ENCODE peak calls at places on chromosomes 3 and 15, in eight cellular contexts. Q is C1 segment of cervical spinal cord, X is PC-3, N is HEK293T, U is skeletal muscle cell, A is GM10248, Z is DMS153, Y is activated T-helper 1 cell treated with Interleukin-2 at 50 U/mL for 16 hours. G is an unnamed sample.

GRCh38 chr3:196217307-196218154 is 1.2 kb downstream of the SLC51A start:
- DNase-seq in N (no peak), A (no peak), Z (no peak), U (no peak), X (no peak), Y (no peak), Q (no peak), G (no peak)

GRCh38 chr3:160804762-160805161 is 48.7 kb downstream of the PPM1L start:
- DNase-seq in Y (no peak), Q (peak; percentile 20), N (no peak), U (peak; percentile 6), A (no peak), Z (no peak), X (no peak), G (no peak)

GRCh38 chr3:122940628-122941086 is 86.9 kb downstream of the SEMA5B start:
- DNase-seq in X (no peak), Q (no peak), N (no peak), U (peak; percentile 34), Z (no peak), Y (no peak), A (no peak), G (no peak)

GRCh38 chr3:152474585-152474984 is 205.9 kb downstream of the MBNL1 start:
- DNase-seq in U (peak; percentile 69), Y (no peak), Z (peak; percentile 1), Q (no peak), N (peak; percentile 42), X (peak; percentile 74), A (peak; percentile 39), G (no peak)

GRCh38 chr3:71504250-71505036 is 79.1 kb downstream of the FOXP1 start:
- DNase-seq in A (no peak), Z (no peak), N (no peak), Q (no peak), Y (no peak), U (peak; percentile 90), X (peak; percentile 92), G (no peak)

GRCh38 chr15:27448234-27448633 is 477.3 kb downstream of the GABRG3 start:
- DNase-seq in X (no peak), U (no peak), Q (no peak), N (no peak), Z (no peak), Y (no peak), A (no peak), G (no peak)

GRCh38 chr3:185071401-185071800 is 81.5 kb downstream of the C3orf70 start:
- DNase-seq in U (no peak), A (no peak), Q (no peak), Z (no peak), N (no peak), Y (no peak), X (no peak), G (no peak)

GRCh38 chr15:90402230-90402629 is 14.2 kb downstream of the IQGAP1 start:
- DNase-seq in Q (no peak), U (peak; percentile 73), A (no peak), Y (no peak), X (peak; percentile 92), Z (peak; percentile 3), N (no peak), G (no peak)

GRCh38 chr3:43389388-43390254 is 103.3 kb downstream of the SNRK start:
- DNase-seq in Q (no peak), X (peak; percentile 97), Y (peak; percentile 60), Z (no peak), A (no peak), U (peak; percentile 69), N (no peak), G (no peak)

GRCh38 chr3:76570436-76571057 is 469.4 kb upstream of the ROBO2 start:
- DNase-seq in U (no peak), Z (no peak), Q (no peak), X (peak; percentile 48), Y (no peak), A (peak; percentile 19), N (peak; percentile 7), G (peak; percentile 31)

GRCh38 chr3:102144063-102144462 is 290.8 kb upstream of the ZPLD1 start:
- DNase-seq in Q (no peak), N (no peak), A (no peak), U (no peak), X (no peak), Z (no peak), Y (no peak), G (no peak)

GRCh38 chr3:61181874-61182273 is 69.4 kb downstream of the FHIT start:
- DNase-seq in Y (no peak), U (peak; percentile 46), A (peak; percentile 67), X (peak; percentile 95), N (peak; percentile 32), Q (no peak), Z (peak; percentile 16), G (no peak)

GRCh38 chr3:107637416-107638182 is 114.8 kb downstream of the BBX start:
- DNase-seq in A (no peak), Y (no peak), Q (no peak), U (no peak), X (no peak), Z (no peak), N (no peak), G (no peak)

GRCh38 chr3:72830452-72831217 is 17.6 kb downstream of the SHQ1 start:
- DNase-seq in Z (no peak), A (no peak), U (no peak), Q (no peak), X (peak; percentile 16), Y (no peak), N (no peak), G (no peak)

GRCh38 chr15:81133782-81134461 is at the start of gene CFAP161:
- DNase-seq in Q (peak; percentile 60), U (no peak), N (peak; percentile 81), A (peak; percentile 36), Y (no peak), X (no peak), Z (peak; percentile 50), G (peak; percentile 50)

GRCh38 chr3:69197922-69198540 is 75.6 kb upstream of the LMOD3 start:
- DNase-seq in A (no peak), X (no peak), N (no peak), Y (peak; percentile 22), Z (no peak), U (no peak), Q (no peak), G (no peak)

GRCh38 chr3:117097356-117097755 is 387.8 kb downstream of the TUSC7 start:
- DNase-seq in Q (no peak), N (no peak), Z (no peak), X (no peak), A (no peak), U (no peak), Y (no peak), G (no peak)

GRCh38 chr3:132554437-132554836 is 42.6 kb upstream of the ACKR4 start:
- DNase-seq in Q (no peak), N (no peak), Y (no peak), A (no peak), U (peak; percentile 55), Z (peak; percentile 92), X (peak; percentile 64), G (peak; percentile 5)

GRCh38 chr3:88321696-88322095 is 171.9 kb downstream of the C3orf38 start:
- DNase-seq in X (peak; percentile 71), A (no peak), Z (no peak), N (no peak), Y (no peak), U (no peak), Q (no peak), G (no peak)

GRCh38 chr3:6862880-6863195 is 1.9 kb downstream of the GRM7 start:
- DNase-seq in Q (no peak), Z (no peak), X (no peak), Y (no peak), U (no peak), A (no peak), N (no peak), G (no peak)

G was measured in hippocampal formation.